ENCODE peak calls at places on chromosomes 4 and X, in ten cellular contexts. H is CD4-positive, alpha-beta memory T cell; K is cardiac muscle cell; L is endodermal cell; Z is H9; Y is aorta; D is CD8-positive, alpha-beta memory T cell; F is tibial artery; M is uterus; O is pancreas. N is an unnamed sample.

GRCh38 chrX:71514367-71515038 is 18.4 kb upstream of the OGT start:
- DNase-seq in H (peak; percentile 49), K (no peak), L (no peak), Z (no peak), Y (no peak), D (no peak), F (no peak), M (no peak), O (no peak), N (no peak)

GRCh38 chrX:33970028-33970932 is 161.8 kb downstream of the FAM47A start:
- DNase-seq in H (no peak), K (no peak), L (no peak), Z (no peak), Y (no peak), D (no peak), F (no peak), M (no peak), O (no peak), N (no peak)

GRCh38 chrX:67353651-67354370 is 190.0 kb upstream of the AR start:
- DNase-seq in H (no peak), K (no peak), L (no peak), Z (no peak), Y (no peak), D (no peak), F (no peak), M (no peak), O (no peak), N (no peak)

GRCh38 chrX:13215729-13216128 is 104.1 kb downstream of the ATXN3L start:
- DNase-seq in H (no peak), K (no peak), L (no peak), Z (no peak), Y (no peak), D (no peak), F (no peak), M (no peak), O (no peak), N (no peak)

GRCh38 chr4:102825261-102826071 is 1.9 kb downstream of the UBE2D3 start:
- DNase-seq in H (peak; percentile 34), K (peak; percentile 55), L (peak; percentile 65), Z (peak; percentile 50), Y (peak; percentile 48), D (no peak), F (peak; percentile 51), M (peak; percentile 32), O (peak; percentile 45), N (no peak)

GRCh38 chr4:107034091-107034698 is 1.9 kb downstream of the DKK2 start:
- DNase-seq in H (no peak), K (peak; percentile 68), L (peak; percentile 87), Z (peak; percentile 75), Y (peak; percentile 33), D (no peak), F (peak; percentile 31), M (peak; percentile 8), O (no peak), N (peak; percentile 56)

GRCh38 chr4:89254847-89255246 is 52.8 kb downstream of the GPRIN3 start:
- DNase-seq in H (peak; percentile 61), K (peak; percentile 41), L (peak; percentile 75), Z (peak; percentile 45), Y (no peak), D (peak; percentile 20), F (no peak), M (no peak), O (peak; percentile 35), N (no peak)

GRCh38 chr4:123674752-123675151 is 278.2 kb downstream of the SPRY1 start:
- DNase-seq in H (no peak), K (no peak), L (no peak), Z (no peak), Y (no peak), D (no peak), F (no peak), M (no peak), O (no peak), N (no peak)

GRCh38 chr4:37451646-37452045 is 207.1 kb downstream of the NWD2 start:
- DNase-seq in H (no peak), K (no peak), L (no peak), Z (no peak), Y (no peak), D (no peak), F (no peak), M (no peak), O (no peak), N (no peak)

GRCh38 chr4:37450911-37451310 is 206.4 kb downstream of the NWD2 start:
- DNase-seq in H (no peak), K (no peak), L (no peak), Z (no peak), Y (no peak), D (no peak), F (no peak), M (no peak), O (peak; percentile 58), N (no peak)

GRCh38 chr4:37453361-37454262 is 209.1 kb downstream of the NWD2 start:
- DNase-seq in H (peak; percentile 22), K (peak; percentile 86), L (peak; percentile 90), Z (peak; percentile 79), Y (peak; percentile 56), D (no peak), F (peak; percentile 30), M (peak; percentile 45), O (peak; percentile 80), N (peak; percentile 89)

GRCh38 chr4:37454263-37454800 is 209.8 kb downstream of the NWD2 start:
- DNase-seq in H (no peak), K (no peak), L (peak; percentile 50), Z (no peak), Y (no peak), D (no peak), F (no peak), M (no peak), O (peak; percentile 24), N (no peak)

DNA sequence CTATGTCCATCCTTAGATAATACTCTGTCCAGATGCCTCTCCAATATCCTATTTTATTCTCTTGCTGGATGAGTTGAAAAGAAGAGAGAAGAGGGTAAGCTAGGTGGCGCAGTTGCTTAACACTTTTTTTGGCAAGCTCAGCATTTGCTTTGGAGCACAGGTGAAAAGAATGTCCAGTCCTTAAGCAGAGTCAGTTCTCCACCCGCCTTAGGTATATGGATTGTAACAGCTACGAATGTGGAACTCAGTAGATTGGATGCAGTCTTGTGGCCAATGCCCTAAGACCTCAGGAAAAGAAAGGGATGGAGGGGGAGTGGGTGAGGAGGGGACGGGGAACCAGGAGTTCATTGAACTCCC is 208.4 kb downstream of the NWD2 start:
- DNase-seq in H (peak; percentile 29), K (peak; percentile 82), L (peak; percentile 86), Z (peak; percentile 68), Y (no peak), D (no peak), F (no peak), M (peak; percentile 75), O (peak; percentile 74), N (no peak)
- H3K27ac ChIP-seq in H (no peak overlapping the region), K (no peak overlapping the region), L (no peak overlapping the region), Z (no peak overlapping the region), Y (no peak overlapping the region), D (no peak overlapping the region), F (no peak overlapping the region), M (peak overlapping the region; percentile 75), O (peak overlapping the region; percentile 56), N (no peak overlapping the region)

GRCh38 chrX:23838953-23839352 is 56.0 kb downstream of the SAT1 start:
- DNase-seq in H (no peak), K (no peak), L (no peak), Z (no peak), Y (no peak), D (no peak), F (no peak), M (no peak), O (no peak), N (no peak)

GRCh38 chrX:23844502-23845138 is 61.6 kb downstream of the SAT1 start:
- DNase-seq in H (no peak), K (peak; percentile 15), L (no peak), Z (no peak), Y (no peak), D (no peak), F (peak; percentile 19), M (no peak), O (peak; percentile 18), N (no peak)

GRCh38 chrX:23845316-23845932 is 62.3 kb downstream of the APOO start:
- DNase-seq in H (no peak), K (no peak), L (no peak), Z (no peak), Y (no peak), D (no peak), F (no peak), M (no peak), O (no peak), N (no peak)

GRCh38 chrX:23841847-23842522 is 59.0 kb downstream of the SAT1 start:
- DNase-seq in H (no peak), K (no peak), L (no peak), Z (no peak), Y (no peak), D (no peak), F (no peak), M (no peak), O (no peak), N (no peak)

GRCh38 chrX:23840674-23841073 is 57.7 kb downstream of the SAT1 start:
- DNase-seq in H (no peak), K (no peak), L (no peak), Z (no peak), Y (no peak), D (no peak), F (no peak), M (no peak), O (no peak), N (no peak)
- H3K27ac ChIP-seq in H (no peak overlapping the region), K (no peak overlapping the region), L (no peak overlapping the region), Z (no peak overlapping the region), Y (no peak overlapping the region), D (no peak overlapping the region), F (no peak overlapping the region), M (no peak overlapping the region), O (no peak overlapping the region), N (no peak overlapping the region)

DNA sequence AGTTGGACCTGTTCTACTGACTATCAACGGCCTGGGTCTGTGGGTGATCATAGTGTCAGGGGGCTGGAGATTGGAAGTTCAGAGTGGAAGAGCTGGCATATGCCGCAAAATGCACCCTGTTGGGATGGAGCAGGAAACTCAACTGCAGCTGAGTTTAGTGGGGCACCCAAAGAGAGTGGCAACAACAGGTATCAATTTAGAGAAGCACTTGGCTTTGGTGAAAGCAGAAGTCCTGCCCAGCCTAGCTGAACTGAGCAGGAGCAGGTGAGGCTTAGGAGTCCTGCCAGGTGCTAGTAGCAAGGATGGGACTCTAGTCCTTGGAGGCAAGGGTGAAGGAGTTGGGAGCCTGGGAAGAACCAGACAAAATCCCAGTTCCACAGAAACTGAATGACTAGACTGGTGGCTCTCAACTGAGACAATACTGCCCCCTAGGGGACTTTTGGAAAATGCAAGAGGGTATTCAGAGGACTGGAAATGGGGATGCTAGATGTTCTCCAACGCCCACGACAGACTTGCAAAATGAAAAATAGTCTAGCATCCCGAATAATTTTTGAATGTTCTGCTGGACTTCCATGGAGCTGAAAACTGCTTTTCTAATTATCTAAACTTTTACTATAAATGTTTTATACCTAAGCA is 49.4 kb downstream of the RTL9 start:
- DNase-seq in H (peak; percentile 58), K (peak; percentile 84), L (peak; percentile 82), Z (peak; percentile 46), Y (no peak), D (peak; percentile 6), F (no peak), M (peak; percentile 62), O (peak; percentile 46), N (no peak)
- H3K27ac ChIP-seq in H (no peak overlapping the region), K (no peak overlapping the region), L (no peak overlapping the region), Z (no peak overlapping the region), Y (no peak overlapping the region), D (no peak overlapping the region), F (no peak overlapping the region), M (no peak overlapping the region), O (no peak overlapping the region), N (no peak overlapping the region)

DNA sequence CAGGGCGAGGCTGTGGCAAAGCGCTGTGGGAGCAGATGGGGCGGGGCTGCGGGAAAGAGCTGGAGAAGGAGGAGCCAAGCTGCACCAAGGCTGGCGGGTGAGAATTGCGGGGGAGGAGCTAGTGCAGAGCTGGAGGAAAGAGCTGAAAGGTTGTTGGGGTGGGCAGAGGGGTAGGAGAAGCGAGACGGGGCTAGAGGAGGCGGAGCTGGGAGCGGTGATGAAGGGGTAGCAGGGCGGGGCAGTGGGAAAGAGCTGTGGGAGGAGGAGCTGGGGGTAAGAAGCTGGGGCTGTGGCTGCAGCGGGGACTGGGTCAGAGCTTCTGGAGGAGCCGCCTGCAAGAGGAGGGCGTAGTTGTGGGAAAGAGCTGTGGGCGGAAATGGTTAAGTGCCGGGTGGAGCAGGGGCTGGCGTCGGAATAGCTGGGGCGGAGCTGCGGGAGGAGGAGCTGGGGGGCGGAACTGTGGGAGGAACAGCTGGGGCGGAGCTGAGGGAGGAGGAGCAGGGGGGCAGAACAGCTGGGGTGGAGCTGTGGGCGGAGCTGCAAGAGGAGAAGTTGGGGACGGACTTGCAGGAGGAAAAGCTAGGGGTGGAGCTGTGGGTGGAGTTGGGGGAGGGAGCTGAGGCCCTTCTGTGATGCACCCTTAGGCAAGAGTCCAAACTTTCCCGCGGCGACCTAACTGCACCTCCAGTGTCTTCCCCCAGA is 1.9 kb upstream of the EOLA2 start:
- DNase-seq in H (peak; percentile 91), K (peak; percentile 92), L (peak; percentile 97), Z (peak; percentile 97), Y (peak; percentile 97), D (peak; percentile 84), F (peak; percentile 95), M (peak; percentile 98), O (peak; percentile 96), N (peak; percentile 96)
- H3K27ac ChIP-seq in H (peak overlapping the region; percentile 68), K (peak overlapping the region; percentile 97), L (peak overlapping the region; percentile 92), Z (no peak overlapping the region), Y (no peak overlapping the region), D (peak overlapping the region; percentile 75), F (peak overlapping the region; percentile 88), M (peak overlapping the region; percentile 84), O (peak overlapping the region; percentile 71), N (peak overlapping the region; percentile 78)

N was measured in upper lobe of right lung.